ENCODE peak calls at places on chromosome 11, in seven cellular contexts. V is right atrium auricular region, U is breast epithelium, S is brain microvascular endothelial cell, I is lower lobe of right lung, C is suprapubic skin, P is mesothelial cell of epicardium. K is an unnamed sample.

GRCh38 chr11:86484164-86484794 is 109.6 kb downstream of the CCDC81 start:
- DNase-seq in S (peak), P (no peak), I (no peak), U (no peak), C (no peak), V (peak), K (peak)

GRCh38 chr11:17596711-17597110 is 49.7 kb downstream of the OTOG start:
- DNase-seq in V (peak), U (no peak), S (no peak), P (no peak), I (no peak), C (peak), K (no peak)

GRCh38 chr11:74154621-74155281 is 16.1 kb downstream of the C2CD3 start:
- DNase-seq in S (no peak), I (no peak), P (no peak), U (no peak), V (no peak), C (no peak), K (no peak)

GRCh38 chr11:43135966-43136534 is 175.7 kb upstream of the API5 start:
- DNase-seq in I (no peak), U (no peak), P (no peak), C (no peak), S (no peak), V (no peak), K (no peak)

GRCh38 chr11:36411202-36411640 is 98.9 kb downstream of the TRAF6 start:
- DNase-seq in U (no peak), P (no peak), C (no peak), I (peak), V (no peak), S (no peak), K (no peak)

GRCh38 chr11:24754406-24754805 is 257.6 kb downstream of the LUZP2 start:
- DNase-seq in S (no peak), I (no peak), U (no peak), V (no peak), C (no peak), P (no peak), K (no peak)

GRCh38 chr11:74684661-74685060 is 46.6 kb downstream of the CHRDL2 start:
- DNase-seq in S (no peak), U (no peak), I (peak), V (no peak), C (peak), P (no peak), K (no peak)

GRCh38 chr11:844693-845644 is 2.3 kb downstream of the TSPAN4 start:
- DNase-seq in P (peak), C (peak), U (peak), I (peak), S (no peak), V (peak), K (peak)

GRCh38 chr11:121086866-121087265 is 14.2 kb upstream of the TECTA start:
- DNase-seq in I (no peak), V (no peak), U (no peak), S (no peak), P (no peak), C (no peak), K (no peak)

GRCh38 chr11:71934213-71934612 is 5.4 kb downstream of the RNF121 start:
- DNase-seq in I (no peak), U (no peak), V (no peak), P (no peak), S (no peak), C (no peak), K (no peak)

GRCh38 chr11:113404859-113405430 is 17.4 kb downstream of the ANKK1 start:
- DNase-seq in U (no peak), V (no peak), P (no peak), C (no peak), S (no peak), I (no peak), K (no peak)

GRCh38 chr11:59574932-59575904 is 40.4 kb downstream of the OSBP start:
- DNase-seq in S (no peak), U (no peak), V (no peak), I (no peak), P (no peak), C (no peak), K (no peak)

GRCh38 chr11:57323503-57324153 is 1.1 kb downstream of the TNKS1BP1 start:
- DNase-seq in P (no peak), V (no peak), I (no peak), S (peak), C (no peak), U (no peak), K (no peak)

GRCh38 chr11:111733009-111733408 is 33.2 kb downstream of the PPP2R1B start:
- DNase-seq in U (no peak), S (peak), I (no peak), V (peak), C (no peak), P (no peak), K (no peak)

GRCh38 chr11:111675891-111676290 is 73.6 kb downstream of the SIK2 start:
- DNase-seq in S (no peak), U (no peak), I (no peak), P (no peak), V (no peak), C (no peak), K (no peak)

GRCh38 chr11:43951231-43951630 is 8.8 kb downstream of the C11orf96 start:
- DNase-seq in P (no peak), V (peak), S (no peak), U (no peak), I (no peak), C (no peak), K (no peak)

GRCh38 chr11:18802381-18803257 is 11.0 kb upstream of the PTPN5 start:
- DNase-seq in V (no peak), S (peak), U (no peak), I (no peak), C (no peak), P (peak), K (peak)

GRCh38 chr11:76919887-76920746 is 59.4 kb downstream of the ACER3 start:
- DNase-seq in C (peak), V (peak), P (no peak), S (peak), U (peak), I (peak), K (peak)

GRCh38 chr11:27312110-27312509 is 50.9 kb downstream of the CCDC34 start:
- DNase-seq in V (no peak), C (no peak), I (no peak), U (no peak), P (no peak), S (no peak), K (no peak)

GRCh38 chr11:70146895-70147520 is 56.1 kb upstream of the FADD start:
- DNase-seq in I (no peak), P (no peak), C (no peak), V (no peak), U (no peak), S (no peak), K (no peak)

GRCh38 chr11:29328961-29329441 is 687.8 kb downstream of the KCNA4 start:
- DNase-seq in C (no peak), V (no peak), S (peak), I (no peak), U (no peak), P (no peak), K (peak)

GRCh38 chr11:131064373-131064991 is 148.2 kb upstream of the SNX19 start:
- DNase-seq in V (no peak), U (no peak), P (peak), I (no peak), S (peak), C (no peak), K (peak)

GRCh38 chr11:62545437-62546243 is 966 bp downstream of the AHNAK start:
- DNase-seq in I (peak), P (peak), S (peak), V (peak), U (peak), C (peak), K (peak)

GRCh38 chr11:1842149-1843097 is 3.6 kb downstream of the TNNI2 start:
- DNase-seq in C (no peak), I (peak), U (no peak), S (no peak), P (no peak), V (no peak), K (peak)

GRCh38 chr11:14232652-14233051 is 126.3 kb downstream of the RRAS2 start:
- DNase-seq in V (no peak), P (no peak), I (no peak), C (no peak), U (no peak), S (no peak), K (peak)
- TF ChIP-seq CTCF in V (peak), P (no peak), I (peak), C (no peak), U (no peak), S (peak), K (peak)

GRCh38 chr11:128323381-128323780 is 264.0 kb downstream of the ETS1 start:
- DNase-seq in C (no peak), S (peak), I (no peak), P (no peak), U (no peak), V (no peak), K (no peak)
- TF ChIP-seq CTCF in C (no peak), S (peak), I (peak), P (no peak), U (no peak), V (no peak), K (no peak)

GRCh38 chr11:13150487-13150886 is 127.1 kb upstream of the BMAL1 start:
- DNase-seq in I (no peak), P (no peak), S (no peak), C (no peak), U (no peak), V (no peak), K (no peak)

GRCh38 chr11:13149991-13150390 is 127.6 kb upstream of the BMAL1 start:
- DNase-seq in I (no peak), V (no peak), C (no peak), P (no peak), U (no peak), S (no peak), K (no peak)

GRCh38 chr11:13152264-13152663 is 125.3 kb upstream of the BMAL1 start:
- DNase-seq in S (no peak), P (no peak), V (no peak), I (no peak), C (no peak), U (no peak), K (no peak)

GRCh38 chr11:13152736-13153541 is 124.7 kb upstream of the BMAL1 start:
- DNase-seq in I (no peak), U (no peak), S (peak), P (no peak), C (no peak), V (no peak), K (no peak)
- TF ChIP-seq CTCF in I (peak), U (peak), S (peak), P (peak), C (no peak), V (peak), K (no peak)

GRCh38 chr11:69014084-69014935 is 1.3 kb upstream of the MRGPRF start:
- DNase-seq in U (no peak), I (no peak), P (no peak), S (no peak), V (no peak), C (no peak), K (no peak)

GRCh38 chr11:69011624-69012091 is 1.4 kb downstream of the MRGPRF start:
- DNase-seq in V (no peak), I (peak), S (no peak), C (no peak), U (no peak), P (no peak), K (no peak)

GRCh38 chr11:69014936-69015549 is 2.0 kb upstream of the MRGPRF start:
- DNase-seq in P (no peak), V (no peak), S (no peak), C (no peak), I (no peak), U (no peak), K (no peak)

GRCh38 chr11:69012092-69013008 is 696 bp downstream of the MRGPRF start:
- DNase-seq in V (no peak), C (no peak), U (no peak), I (peak), P (no peak), S (no peak), K (no peak)

DNA sequence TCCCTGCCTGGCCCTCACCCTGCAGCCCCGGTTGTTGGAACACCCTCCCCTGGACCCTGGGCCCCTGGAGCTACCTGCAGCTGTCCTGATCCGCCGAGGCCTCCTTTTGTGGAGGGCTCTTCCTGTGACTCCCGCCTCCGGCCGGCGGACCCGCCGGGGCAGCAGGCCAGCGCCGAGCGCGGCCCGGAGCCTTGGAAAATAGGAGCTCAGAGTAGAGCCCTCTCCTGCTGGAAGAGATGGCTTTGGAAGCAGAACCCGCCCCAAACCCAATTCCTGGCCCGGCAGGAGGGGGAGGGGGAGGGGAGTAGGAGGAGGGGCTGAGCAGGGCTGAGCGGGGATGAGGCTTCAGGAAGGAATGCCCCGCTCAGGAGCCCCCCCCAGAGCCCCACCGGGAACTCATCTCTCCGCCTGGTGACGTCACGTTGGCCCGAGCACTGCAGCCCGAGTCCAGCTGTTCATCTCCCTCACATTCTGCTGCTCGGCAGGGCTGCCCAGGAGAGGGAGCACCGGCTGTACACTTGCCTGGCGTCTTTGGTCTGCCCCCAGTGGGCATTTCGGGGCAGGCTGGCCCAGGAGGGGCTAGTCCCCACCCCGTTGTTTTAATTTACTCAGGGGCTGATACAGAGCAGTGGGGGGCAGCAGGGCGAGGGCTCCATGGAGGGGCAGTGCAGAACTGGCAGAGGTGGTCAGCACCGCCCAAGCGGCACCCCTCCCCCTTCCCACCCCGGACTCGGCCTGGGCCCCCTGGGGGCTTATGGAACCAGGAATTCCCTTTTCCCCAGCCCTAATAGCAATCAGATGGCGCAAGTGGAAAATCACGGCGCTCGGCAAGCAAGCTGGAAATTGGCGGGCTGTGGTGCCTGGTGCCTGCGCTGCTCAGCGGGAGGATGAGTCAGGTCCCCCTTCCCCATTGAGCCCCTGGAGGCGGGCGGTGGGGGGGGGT is at the start of gene MRGPRF:
- DNase-seq in S (peak), U (peak), I (peak), V (peak), P (no peak), C (peak), K (no peak)
- TF ChIP-seq CTCF in S (peak), U (peak), I (peak), V (peak), P (no peak), C (peak), K (no peak)

GRCh38 chr11:124869856-124870387 is 4.7 kb downstream of the ROBO3 start:
- DNase-seq in I (no peak), S (no peak), C (no peak), P (no peak), V (no peak), U (no peak), K (no peak)

GRCh38 chr11:124867700-124868099 is 2.5 kb downstream of the ROBO3 start:
- DNase-seq in P (no peak), U (no peak), I (no peak), C (no peak), V (no peak), S (peak), K (no peak)

GRCh38 chr11:124870430-124870829 is 5.2 kb downstream of the ROBO3 start:
- DNase-seq in U (no peak), P (no peak), S (no peak), I (no peak), C (no peak), V (no peak), K (no peak)

GRCh38 chr11:124869331-124869730 is 4.1 kb downstream of the ROBO3 start:
- DNase-seq in C (no peak), P (no peak), V (no peak), I (no peak), S (no peak), U (no peak), K (no peak)

DNA sequence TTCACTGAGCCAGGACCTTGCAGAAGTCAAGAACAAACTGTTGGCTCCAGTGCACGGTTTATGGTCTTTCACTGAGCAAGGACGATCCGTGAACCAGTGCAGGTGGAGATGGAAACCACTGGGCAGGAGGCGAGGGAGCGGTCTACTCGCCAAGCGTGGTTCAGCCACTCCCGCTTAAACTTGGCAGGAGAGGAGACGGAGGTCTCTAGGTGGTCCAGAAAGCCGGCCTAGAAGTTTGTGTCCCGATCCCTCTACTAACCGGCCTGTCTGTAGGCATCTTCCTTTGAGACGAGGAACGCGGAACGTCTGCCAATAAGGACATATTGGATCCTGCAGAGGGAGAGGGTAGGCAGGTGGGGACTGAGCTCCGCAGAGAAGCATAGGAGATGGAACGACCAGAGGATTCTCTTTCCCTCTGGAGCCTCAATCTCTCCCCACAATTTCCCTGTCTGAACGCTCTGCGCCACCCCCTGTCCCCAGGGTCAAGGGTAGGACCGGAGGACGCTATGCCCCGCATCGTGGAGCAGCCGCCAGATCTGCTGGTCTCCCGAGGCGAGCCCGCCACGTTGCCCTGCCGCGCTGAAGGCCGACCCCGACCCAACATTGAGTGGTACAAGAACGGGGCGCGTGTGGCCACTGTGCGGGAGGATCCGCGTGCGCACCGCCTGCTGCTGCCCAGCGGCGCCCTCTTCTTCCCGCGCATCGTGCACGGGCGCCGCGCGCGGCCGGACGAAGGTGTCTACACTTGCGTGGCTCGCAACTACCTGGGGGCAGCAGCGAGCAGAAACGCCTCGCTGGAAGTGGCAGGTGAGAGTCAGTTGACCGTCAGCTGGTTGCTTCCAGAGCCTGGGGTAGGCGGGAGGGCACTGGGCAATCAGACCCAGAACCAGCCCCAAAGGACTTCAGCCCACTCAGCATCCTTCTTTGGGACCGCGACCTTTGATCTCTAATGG is 3.4 kb downstream of the ROBO3 start:
- DNase-seq in P (no peak), I (no peak), U (no peak), V (no peak), S (no peak), C (peak), K (no peak)
- TF ChIP-seq CTCF in P (no peak), I (no peak), U (no peak), V (no peak), S (no peak), C (no peak), K (no peak)

GRCh38 chr11:107857550-107858216 is 904 bp downstream of the SLC35F2 start:
- DNase-seq in I (no peak), U (no peak), V (peak), C (no peak), P (no peak), S (peak), K (no peak)

GRCh38 chr11:107859459-107860239 is 1.1 kb upstream of the SLC35F2 start:
- DNase-seq in U (peak), C (no peak), I (peak), S (no peak), V (no peak), P (no peak), K (peak)

GRCh38 chr11:107856180-107856980 is 2.2 kb downstream of the SLC35F2 start:
- DNase-seq in S (no peak), U (no peak), V (no peak), I (no peak), C (no peak), P (no peak), K (no peak)

GRCh38 chr11:107856981-107857517 is 1.5 kb downstream of the SLC35F2 start:
- DNase-seq in V (peak), U (no peak), I (no peak), S (no peak), P (no peak), C (no peak), K (peak)

GRCh38 chr11:107858217-107859070 is at the start of gene SLC35F2:
- DNase-seq in U (peak), S (peak), P (peak), C (no peak), I (peak), V (no peak), K (peak)
- TF ChIP-seq CTCF in U (peak), S (no peak), P (no peak), C (no peak), I (no peak), V (no peak), K (no peak)

GRCh38 chr11:46631676-46632075 is 14.3 kb downstream of the ATG13 start:
- DNase-seq in P (no peak), V (no peak), U (no peak), I (no peak), C (no peak), S (no peak), K (no peak)
- TF ChIP-seq CTCF in P (no peak), V (no peak), U (no peak), I (no peak), C (no peak), S (no peak), K (no peak)

GRCh38 chr11:126989942-126990715 is 10.4 kb downstream of the KIRREL3 start:
- DNase-seq in I (peak), P (peak), U (peak), C (no peak), V (peak), S (peak), K (peak)

GRCh38 chr11:126992065-126992803 is 8.3 kb downstream of the KIRREL3 start:
- DNase-seq in C (no peak), P (no peak), U (no peak), S (peak), V (no peak), I (no peak), K (no peak)

GRCh38 chr11:126992804-126993111 is 7.8 kb downstream of the KIRREL3 start:
- DNase-seq in I (no peak), S (peak), P (no peak), C (no peak), V (no peak), U (no peak), K (no peak)

GRCh38 chr11:126991596-126991995 is 9.0 kb downstream of the KIRREL3 start:
- DNase-seq in I (no peak), S (no peak), P (no peak), U (no peak), C (no peak), V (no peak), K (no peak)

GRCh38 chr11:126990716-126991480 is 9.7 kb downstream of the KIRREL3 start:
- DNase-seq in U (no peak), P (no peak), S (no peak), V (no peak), C (no peak), I (no peak), K (no peak)
- TF ChIP-seq CTCF in U (no peak), P (peak), S (no peak), V (peak), C (peak), I (peak), K (no peak)

GRCh38 chr11:101436511-101437142 is 147.2 kb downstream of the TRPC6 start:
- DNase-seq in C (no peak), P (no peak), S (peak), U (no peak), V (no peak), I (no peak), K (peak)
- TF ChIP-seq CTCF in C (peak), P (peak), S (peak), U (peak), V (peak), I (peak), K (peak)